ENCODE peak calls at places on chromosome 7, in six cellular contexts. B, K, R, L, Q and Z are unnamed samples.

GRCh38 chr7:34991938-34992840 is 45.1 kb downstream of the DPY19L1 start:
- DNase-seq in R (no peak), Q (no peak), B (no peak), K (peak), L (no peak), Z (no peak)

GRCh38 chr7:123652406-123652805 is 3.3 kb upstream of the LMOD2 start:
- DNase-seq in R (no peak), L (no peak), B (no peak), K (no peak), Q (no peak), Z (no peak)

GRCh38 chr7:104839842-104840241 is 174.2 kb upstream of the KMT2E start:
- DNase-seq in K (no peak), L (no peak), B (no peak), R (no peak), Q (no peak), Z (no peak)

GRCh38 chr7:149552778-149553177 is 55.2 kb upstream of the ZNF746 start:
- DNase-seq in B (no peak), L (no peak), Q (no peak), R (no peak), K (no peak), Z (no peak)

GRCh38 chr7:142516038-142516501 is 233.2 kb upstream of the PRSS1 start:
- DNase-seq in L (no peak), K (no peak), Q (no peak), B (no peak), R (no peak), Z (peak)

GRCh38 chr7:76302299-76303056 is at the start of gene HSPB1:
- DNase-seq in Q (peak), R (peak), B (peak), L (peak), K (peak), Z (peak)

GRCh38 chr7:50656141-50656895 is 91.1 kb upstream of the DDC start:
- DNase-seq in B (no peak), R (no peak), K (no peak), Q (peak), L (peak), Z (no peak)

GRCh38 chr7:77674878-77675277 is 21.4 kb upstream of the RSBN1L start:
- DNase-seq in B (peak), Q (peak), L (no peak), K (peak), R (no peak), Z (no peak)

GRCh38 chr7:158108646-158109293 is 478.9 kb downstream of the PTPRN2 start:
- DNase-seq in Q (no peak), L (no peak), K (no peak), R (no peak), B (peak), Z (no peak)

GRCh38 chr7:115678049-115678982 is 352.2 kb downstream of the TFEC start:
- DNase-seq in K (no peak), Q (no peak), L (no peak), B (peak), R (no peak), Z (peak)

GRCh38 chr7:22371878-22372277 is 14.9 kb upstream of the RAPGEF5 start:
- DNase-seq in Q (no peak), L (no peak), B (no peak), K (no peak), R (no peak), Z (no peak)

GRCh38 chr7:129773871-129774270 is 162.4 kb downstream of the NRF1 start:
- DNase-seq in K (no peak), L (no peak), R (no peak), B (no peak), Q (no peak), Z (no peak)

GRCh38 chr7:65430344-65431186 is 56.9 kb downstream of the ZNF92 start:
- DNase-seq in B (no peak), K (no peak), R (no peak), Q (no peak), L (no peak), Z (no peak)

GRCh38 chr7:79968249-79968648 is 166.4 kb upstream of the GNAI1 start:
- DNase-seq in R (no peak), Q (no peak), K (no peak), L (no peak), B (no peak), Z (no peak)

GRCh38 chr7:45524373-45524913 is 49.7 kb upstream of the ADCY1 start:
- DNase-seq in Q (no peak), K (no peak), B (no peak), L (no peak), R (no peak), Z (no peak)

GRCh38 chr7:138097064-138097741 is 20.9 kb downstream of the AKR1D1 start:
- DNase-seq in B (peak), Q (no peak), R (no peak), L (no peak), K (peak), Z (peak)

GRCh38 chr7:70733115-70733514 is 398.8 kb upstream of the GALNT17 start:
- DNase-seq in R (no peak), L (no peak), K (no peak), Q (no peak), B (no peak), Z (no peak)

GRCh38 chr7:74371381-74372059 is 82.2 kb upstream of the GTF2IRD1 start:
- DNase-seq in K (peak), L (no peak), Q (peak), R (no peak), B (peak), Z (peak)

GRCh38 chr7:113608786-113609185 is 310.0 kb downstream of the PPP1R3A start:
- DNase-seq in L (no peak), Q (no peak), B (no peak), K (no peak), R (no peak), Z (no peak)

GRCh38 chr7:2583798-2584580 is 25.2 kb downstream of the IQCE start:
- DNase-seq in B (no peak), R (no peak), K (no peak), Q (no peak), L (no peak), Z (no peak)

GRCh38 chr7:105975770-105976428 is 12.8 kb downstream of the CDHR3 start:
- DNase-seq in Q (no peak), R (no peak), L (no peak), B (no peak), K (no peak), Z (no peak)

GRCh38 chr7:379456-380225 is 89.7 kb downstream of the FOXL3 start:
- DNase-seq in R (no peak), L (no peak), Q (no peak), B (peak), K (no peak), Z (no peak)

GRCh38 chr7:150357277-150357676 is 11.3 kb upstream of the REPIN1 start:
- DNase-seq in Q (no peak), L (no peak), R (peak), K (no peak), B (no peak), Z (no peak)

GRCh38 chr7:70608229-70608628 is 523.7 kb upstream of the GALNT17 start:
- DNase-seq in K (no peak), Q (no peak), L (no peak), R (no peak), B (no peak), Z (no peak)

GRCh38 chr7:7237201-7237977 is 55.0 kb downstream of the C1GALT1 start:
- DNase-seq in Q (no peak), R (no peak), K (no peak), B (no peak), L (no peak), Z (no peak)
- H3K27ac ChIP-seq in Q (no peak), R (no peak), K (no peak), B (no peak), L (no peak), Z (peak)

GRCh38 chr7:28033386-28033785 is 147.2 kb downstream of the JAZF1 start:
- DNase-seq in B (no peak), R (no peak), Q (no peak), L (no peak), K (no peak), Z (no peak)

GRCh38 chr7:28037220-28038010 is 143.2 kb downstream of the JAZF1 start:
- DNase-seq in L (no peak), Q (no peak), B (no peak), K (peak), R (no peak), Z (peak)

GRCh38 chr7:28032738-28033380 is 147.7 kb downstream of the JAZF1 start:
- DNase-seq in B (no peak), Q (no peak), L (no peak), R (no peak), K (no peak), Z (no peak)

GRCh38 chr7:28038175-28038855 is 142.3 kb downstream of the JAZF1 start:
- DNase-seq in K (no peak), Q (no peak), L (no peak), B (no peak), R (no peak), Z (no peak)

DNA sequence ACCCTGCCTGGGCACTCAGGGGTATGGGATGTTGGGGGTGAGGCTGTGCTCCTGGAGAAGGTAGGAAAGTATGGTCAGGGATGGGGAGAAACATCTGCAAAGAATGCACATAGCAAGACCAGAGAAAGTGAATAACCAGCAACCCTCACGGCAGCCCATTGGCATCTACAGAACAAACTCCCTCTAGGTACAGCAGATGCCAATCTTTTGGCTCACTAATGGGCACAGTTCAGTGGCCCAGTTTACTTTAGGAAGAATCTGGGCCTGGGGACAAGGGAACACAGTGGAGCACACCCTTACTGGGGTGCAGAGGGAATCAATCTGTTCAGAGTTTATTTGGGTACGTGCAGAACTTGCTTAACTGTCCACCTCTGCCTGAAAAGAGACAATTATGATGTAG is 143.8 kb downstream of the JAZF1 start:
- DNase-seq in K (no peak), L (no peak), Q (no peak), B (no peak), R (no peak), Z (no peak)
- H3K4me3 ChIP-seq in K (no peak), L (no peak), Q (no peak), B (no peak), R (no peak), Z (no peak)

GRCh38 chr7:44463169-44463808 is 27.2 kb downstream of the NUDCD3 start:
- DNase-seq in K (no peak), L (no peak), Q (no peak), R (no peak), B (no peak), Z (peak)
- TF ChIP-seq CTCF in K (no peak), L (peak), Q (no peak), R (no peak), B (no peak), Z (peak)

DNA sequence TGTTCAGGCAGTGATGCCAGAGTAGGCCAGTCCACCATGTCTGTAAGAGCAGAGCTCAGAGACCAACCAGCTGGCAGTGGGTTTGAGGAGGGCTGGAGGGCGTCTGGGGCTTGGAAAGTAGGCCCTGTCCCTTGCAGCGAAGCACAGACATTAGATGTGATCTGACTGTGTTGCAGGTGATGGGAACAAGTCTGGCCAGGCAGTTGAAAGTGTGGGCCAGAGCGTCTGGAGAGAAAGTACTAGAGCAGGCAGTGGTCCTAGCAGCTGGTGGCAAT is 53.3 kb downstream of the CHN2 start:
- DNase-seq in L (no peak), Q (no peak), R (no peak), K (no peak), B (no peak), Z (no peak)
- H3K27ac ChIP-seq in L (peak), Q (no peak), R (no peak), K (no peak), B (peak), Z (no peak)

GRCh38 chr7:101589976-101590662 is 39.0 kb downstream of the MYL10 start:
- DNase-seq in B (no peak), K (no peak), Q (no peak), L (no peak), R (no peak), Z (no peak)

GRCh38 chr7:101589052-101589451 is 40.0 kb downstream of the MYL10 start:
- DNase-seq in R (no peak), K (no peak), Q (no peak), B (no peak), L (no peak), Z (no peak)

GRCh38 chr7:101586078-101586941 is 42.8 kb downstream of the MYL10 start:
- DNase-seq in Q (no peak), K (no peak), L (no peak), B (peak), R (no peak), Z (no peak)

GRCh38 chr7:101586971-101587370 is 42.1 kb downstream of the MYL10 start:
- DNase-seq in Q (no peak), L (no peak), B (no peak), K (no peak), R (no peak), Z (no peak)

GRCh38 chr7:101588131-101588935 is 40.8 kb downstream of the MYL10 start:
- DNase-seq in R (no peak), L (no peak), B (no peak), Q (no peak), K (no peak), Z (no peak)
- H3K4me3 ChIP-seq in R (no peak), L (no peak), B (no peak), Q (no peak), K (no peak), Z (no peak)

GRCh38 chr7:27181176-27181520 is 3.9 kb downstream of the HOXA11 start:
- DNase-seq in B (no peak), R (peak), L (peak), Q (no peak), K (no peak), Z (no peak)

GRCh38 chr7:27181795-27182275 is 3.2 kb downstream of the HOXA11 start:
- DNase-seq in L (peak), B (peak), Q (no peak), K (no peak), R (peak), Z (no peak)

GRCh38 chr7:27183682-27184341 is 1.2 kb downstream of the HOXA11 start:
- DNase-seq in B (peak), K (peak), R (peak), Q (no peak), L (no peak), Z (no peak)

GRCh38 chr7:27182861-27183681 is 2.0 kb downstream of the HOXA11 start:
- DNase-seq in R (peak), L (peak), B (peak), K (no peak), Q (no peak), Z (no peak)

GRCh38 chr7:27182285-27182827 is 2.7 kb downstream of the HOXA11 start:
- DNase-seq in Q (no peak), K (peak), R (peak), L (peak), B (peak), Z (no peak)
- TF ChIP-seq CTCF in Q (no peak), K (no peak), R (no peak), L (no peak), B (no peak), Z (no peak)

DNA sequence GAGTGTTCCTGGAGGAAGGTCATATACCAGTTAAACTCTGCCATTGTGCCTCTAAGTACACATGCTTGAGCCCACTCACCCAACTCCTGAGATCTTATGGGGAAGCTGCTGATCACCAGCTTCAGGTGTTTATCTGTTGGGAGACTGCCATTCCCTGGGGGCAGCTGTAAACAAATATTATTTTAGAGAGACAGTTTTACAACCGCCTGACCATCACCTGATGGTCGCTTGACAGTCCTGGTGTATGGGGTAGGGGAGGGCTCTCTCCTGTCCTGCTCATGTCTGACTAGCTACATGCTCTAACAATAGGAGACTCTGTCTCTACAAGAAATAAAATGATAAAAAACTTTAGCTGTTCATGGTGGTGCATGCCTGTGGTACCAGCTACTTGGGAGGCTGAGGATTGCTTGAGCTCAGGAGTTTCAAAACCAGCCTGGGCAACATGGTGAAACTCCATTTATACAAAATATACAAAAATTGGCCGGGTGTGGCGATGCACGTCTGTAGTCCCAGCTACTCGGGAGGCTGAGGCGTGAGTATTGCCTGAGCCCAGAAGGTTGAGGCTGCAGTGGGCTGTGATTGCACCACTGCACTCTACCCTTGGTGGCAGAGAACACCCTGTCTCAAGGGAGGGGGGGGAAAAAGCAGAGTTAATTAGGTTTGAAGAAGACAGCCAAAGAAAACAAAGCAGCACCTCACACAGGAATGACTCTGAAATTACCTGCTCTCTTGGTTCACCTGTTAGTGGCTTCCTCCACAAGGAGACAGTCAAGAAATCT is 109.8 kb downstream of the EEPD1 start:
- DNase-seq in B (no peak), L (no peak), K (no peak), R (no peak), Q (no peak), Z (no peak)
- H3K27ac ChIP-seq in B (no peak), L (no peak), K (no peak), R (peak), Q (no peak), Z (no peak)

DNA sequence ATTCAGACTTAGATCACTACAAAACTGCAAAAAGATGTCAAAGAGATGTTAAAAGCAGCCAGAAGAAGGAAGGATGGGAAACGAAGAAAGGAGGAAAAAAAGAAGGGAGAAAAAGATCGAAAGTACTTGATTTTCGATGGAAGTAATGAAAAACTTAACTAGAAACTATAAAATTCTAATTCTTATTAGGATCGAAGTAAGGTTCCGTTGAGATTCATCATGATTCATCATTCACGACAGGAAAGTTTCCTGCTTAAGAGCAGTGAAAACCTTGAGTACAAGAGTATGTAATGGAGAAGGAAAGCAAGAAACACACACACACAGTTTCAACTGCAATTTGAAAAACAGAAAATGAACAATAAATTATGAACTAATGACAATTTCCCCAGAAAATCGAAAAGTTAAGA is 1.2 kb upstream of the ING3 start:
- DNase-seq in K (no peak), B (no peak), R (no peak), Q (no peak), L (no peak), Z (no peak)
- H3K4me3 ChIP-seq in K (peak), B (peak), R (peak), Q (no peak), L (no peak), Z (peak)

GRCh38 chr7:93231264-93231663 is 902 bp upstream of the VPS50 start:
- DNase-seq in L (no peak), R (no peak), Q (no peak), K (no peak), B (no peak), Z (no peak)

GRCh38 chr7:93226310-93226709 is at the start of gene HEPACAM2:
- DNase-seq in R (no peak), B (no peak), L (no peak), Q (no peak), K (no peak), Z (no peak)

GRCh38 chr7:93231799-93232672 is at the start of gene VPS50:
- DNase-seq in Q (peak), K (peak), L (peak), R (peak), B (peak), Z (peak)

GRCh38 chr7:93232673-93233018 is 480 bp downstream of the VPS50 start:
- DNase-seq in B (no peak), L (no peak), K (peak), R (no peak), Q (no peak), Z (peak)

DNA sequence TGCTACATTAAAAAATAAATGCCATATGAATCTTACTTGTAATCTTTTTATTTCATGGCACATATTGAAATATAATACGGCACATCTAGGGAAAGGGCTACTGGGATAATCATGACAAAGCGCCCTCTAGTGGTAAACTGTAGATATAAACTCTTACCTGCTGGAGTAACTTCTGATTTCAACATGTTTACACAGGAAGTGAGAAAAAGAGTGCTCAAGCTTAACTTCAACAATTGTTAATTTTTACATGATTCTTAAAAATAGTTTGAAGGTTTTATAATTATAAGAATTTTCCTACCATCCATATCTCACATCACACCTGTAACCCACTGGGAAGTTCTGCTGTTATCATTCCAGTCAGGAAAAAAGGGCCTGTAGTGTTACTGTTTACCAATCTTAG is 2.0 kb upstream of the HEPACAM2 start:
- DNase-seq in Q (no peak), L (no peak), R (no peak), B (no peak), K (no peak), Z (peak)
- TF ChIP-seq CTCF in Q (peak), L (peak), R (peak), B (no peak), K (peak), Z (peak)